ENCODE peak calls at places on chromosomes 16 and 17, in seven cellular contexts. O is IMR-90, L is mesenchymal stem cell, Y is H1, U is H9, H is mesendoderm, S is trophoblast cell. C is an unnamed sample.

GRCh38 chr16:68731569-68732067 is 5.5 kb upstream of the CDH1 start:
- DNase-seq in O (no peak), L (no peak), Y (no peak), U (no peak), H (no peak), S (no peak), C (no peak)

GRCh38 chr17:40349477-40350409 is 14.8 kb downstream of the GJD3 start:
- DNase-seq in O (peak; percentile 38), L (no peak), Y (no peak), U (no peak), H (no peak), S (peak; percentile 36), C (no peak)

GRCh38 chr17:42743595-42744282 is 1.1 kb downstream of the EZH1 start:
- DNase-seq in O (no peak), L (no peak), Y (no peak), U (no peak), H (peak; percentile 55), S (no peak), C (no peak)

GRCh38 chr17:47368262-47368661 is 44.5 kb downstream of the EFCAB13 start:
- DNase-seq in O (no peak), L (no peak), Y (no peak), U (no peak), H (no peak), S (peak; percentile 43), C (no peak)

GRCh38 chr16:69240336-69240735 is 53.4 kb downstream of the SNTB2 start:
- DNase-seq in O (peak; percentile 73), L (peak; percentile 39), Y (no peak), U (no peak), H (no peak), S (no peak), C (no peak)

GRCh38 chr17:18285296-18285695 is 24.8 kb downstream of the MIEF2 start:
- DNase-seq in O (no peak), L (no peak), Y (no peak), U (no peak), H (no peak), S (no peak), C (no peak)

GRCh38 chr17:258045-258734 is 76.7 kb upstream of the DOC2B start:
- DNase-seq in O (no peak), L (no peak), Y (peak; percentile 32), U (no peak), H (no peak), S (no peak), C (no peak)

GRCh38 chr17:50682441-50682840 is 25.3 kb downstream of the ANKRD40 start:
- DNase-seq in O (no peak), L (no peak), Y (no peak), U (no peak), H (no peak), S (no peak), C (no peak)

GRCh38 chr17:45388604-45389325 is 43.9 kb downstream of the ARHGAP27 start:
- DNase-seq in O (peak; percentile 62), L (no peak), Y (no peak), U (no peak), H (no peak), S (no peak), C (no peak)

GRCh38 chr17:19703106-19703775 is 13.1 kb downstream of the SLC47A2 start:
- DNase-seq in O (no peak), L (no peak), Y (no peak), U (peak; percentile 39), H (no peak), S (no peak), C (no peak)

GRCh38 chr17:3888343-3889171 is 4.3 kb downstream of the CAMKK1 start:
- DNase-seq in O (peak; percentile 94), L (peak; percentile 93), Y (peak; percentile 70), U (peak; percentile 92), H (peak; percentile 81), S (no peak), C (no peak)

GRCh38 chr16:1971678-1972489 is at the start of gene TBL3:
- DNase-seq in O (peak; percentile 92), L (peak; percentile 94), Y (peak; percentile 99), U (peak; percentile 94), H (peak; percentile 97), S (peak; percentile 92), C (peak; percentile 95)

GRCh38 chr16:28623172-28623711 is 13.4 kb upstream of the SULT1A1 start:
- DNase-seq in O (no peak), L (no peak), Y (no peak), U (peak; percentile 39), H (no peak), S (no peak), C (no peak)

GRCh38 chr17:5364696-5365095 is 54.8 kb downstream of the NUP88 start:
- DNase-seq in O (no peak), L (no peak), Y (no peak), U (no peak), H (no peak), S (no peak), C (no peak)

GRCh38 chr16:5459863-5460262 is 362.3 kb upstream of the EEF2KMT start:
- DNase-seq in O (no peak), L (no peak), Y (no peak), U (no peak), H (no peak), S (no peak), C (no peak)

GRCh38 chr17:81393684-81394376 is 1.4 kb upstream of the BAHCC1 start:
- DNase-seq in O (peak; percentile 99), L (peak; percentile 100), Y (peak; percentile 98), U (peak; percentile 100), H (peak; percentile 100), S (peak; percentile 99), C (peak; percentile 100)

DNA sequence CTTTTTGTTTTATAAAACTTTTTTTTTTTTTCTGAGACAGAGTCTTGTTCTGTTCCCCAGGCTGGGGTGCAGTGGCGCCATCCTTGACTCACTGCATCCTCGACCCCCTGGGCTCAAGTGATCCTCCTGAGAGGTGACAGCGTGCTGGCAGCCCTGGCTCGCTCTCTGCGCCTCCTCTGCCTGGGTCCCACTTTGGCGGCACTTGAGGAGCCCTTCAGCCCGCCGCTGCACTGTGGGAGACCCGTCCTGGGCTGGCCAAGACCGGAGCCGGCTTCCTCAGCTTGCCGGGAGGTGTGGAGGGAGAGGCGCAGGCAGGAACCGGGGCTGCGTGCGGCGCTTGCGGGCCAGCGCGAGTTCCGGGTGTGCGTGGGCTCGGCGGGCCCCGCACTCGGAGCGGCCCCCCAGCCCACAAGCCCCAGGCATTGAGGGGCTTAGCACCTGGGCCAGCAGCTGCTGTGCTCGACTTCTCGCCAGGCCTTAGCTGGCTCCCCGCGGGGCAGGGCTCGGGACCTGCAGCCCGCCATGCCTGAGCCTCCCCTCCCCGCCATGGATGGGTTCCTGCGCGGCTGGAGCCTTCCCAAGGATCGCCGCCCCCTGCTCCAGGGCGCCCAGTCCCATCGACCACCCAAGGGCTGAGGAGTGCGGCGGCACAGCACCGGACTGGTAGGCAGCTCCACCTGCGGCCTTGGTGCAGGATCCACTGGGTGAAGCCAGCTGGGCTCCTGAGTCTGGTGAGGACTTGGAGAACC is 49.6 kb upstream of the HELZ start:
- DNase-seq in O (no peak), L (no peak), Y (no peak), U (peak; percentile 54), H (no peak), S (no peak), C (no peak)
- H2BK120ac ChIP-seq in O (no peak overlapping the region), L (no peak overlapping the region), Y (no peak overlapping the region), U (no peak overlapping the region), H (no peak overlapping the region), S (no peak overlapping the region), C (no peak overlapping the region)

GRCh38 chr16:57536306-57537193 is at the start of gene CCDC102A:
- DNase-seq in O (no peak), L (no peak), Y (peak; percentile 77), U (peak; percentile 57), H (peak; percentile 46), S (no peak), C (no peak)
- H2BK120ac ChIP-seq in O (peak within 1 kb of the TSS; percentile 85), L (peak within 1 kb of the TSS; percentile 87), Y (peak within 1 kb of the TSS; percentile 86), U (no peak within 1 kb of the TSS), H (peak within 1 kb of the TSS; percentile 50), S (peak within 1 kb of the TSS; percentile 94), C (peak within 1 kb of the TSS; percentile 79)

DNA sequence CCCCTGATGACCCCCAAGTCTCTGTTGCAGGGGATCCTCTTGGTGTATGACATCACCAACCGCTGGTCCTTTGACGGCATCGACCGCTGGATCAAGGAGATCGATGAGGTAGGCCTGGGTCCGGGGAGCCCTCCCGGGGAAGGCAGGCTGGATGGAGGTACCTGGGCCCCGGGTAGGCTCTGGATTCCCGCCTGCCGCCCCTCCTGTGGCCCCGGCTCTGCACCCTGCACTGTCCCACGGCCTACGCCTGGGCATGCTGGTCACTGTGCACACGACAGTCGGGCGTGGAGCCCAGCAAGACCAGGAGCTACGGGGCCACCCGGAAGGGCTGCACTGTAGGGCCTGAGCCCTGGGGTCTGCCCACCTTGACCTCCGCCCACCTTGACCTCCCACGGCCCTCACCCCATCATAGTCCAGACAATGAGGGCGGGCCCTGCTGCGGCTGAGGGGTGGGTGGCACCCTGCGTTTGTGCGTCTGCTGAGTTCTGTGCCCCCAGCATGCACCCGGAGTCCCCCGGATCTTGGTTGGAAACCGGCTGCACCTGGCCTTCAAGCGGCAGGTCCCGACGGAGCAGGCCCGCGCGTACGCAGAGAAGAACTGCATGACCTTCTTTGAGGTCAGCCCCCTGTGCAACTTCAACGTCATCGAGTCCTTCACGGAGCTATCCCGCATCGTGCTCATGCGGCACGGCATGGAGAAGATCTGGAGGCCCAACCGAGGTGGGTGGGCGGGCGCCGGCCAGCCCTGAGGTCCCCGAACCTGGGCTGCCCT is 5.2 kb upstream of the WFIKKN1 start:
- DNase-seq in O (no peak), L (no peak), Y (no peak), U (no peak), H (no peak), S (no peak), C (no peak)
- H2BK120ac ChIP-seq in O (no peak overlapping the region), L (no peak overlapping the region), Y (no peak overlapping the region), U (no peak overlapping the region), H (no peak overlapping the region), S (no peak overlapping the region), C (no peak overlapping the region)

DNA sequence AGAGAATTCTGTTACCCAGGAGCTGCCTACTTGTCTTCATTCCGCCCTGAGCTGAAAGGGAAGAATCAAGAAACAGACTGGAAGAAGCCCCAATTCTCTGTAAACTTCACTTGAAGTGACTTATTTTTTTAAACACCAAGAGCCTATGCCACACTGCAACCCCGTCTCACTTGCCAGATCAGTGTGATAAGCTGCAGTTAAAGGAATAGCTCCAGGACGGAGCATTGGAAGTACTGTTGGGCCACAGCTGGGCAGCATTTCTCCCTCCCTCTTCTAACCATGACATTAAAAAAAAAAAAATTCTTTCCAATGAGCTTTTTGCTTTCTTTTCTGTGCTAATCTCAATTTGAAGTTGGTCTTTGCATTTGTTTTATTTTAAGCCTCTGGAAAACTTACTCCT is 149.7 kb upstream of the DYNLRB2 start:
- DNase-seq in O (no peak), L (no peak), Y (no peak), U (no peak), H (no peak), S (no peak), C (no peak)
- H2BK120ac ChIP-seq in O (no peak overlapping the region), L (no peak overlapping the region), Y (no peak overlapping the region), U (no peak overlapping the region), H (no peak overlapping the region), S (no peak overlapping the region), C (no peak overlapping the region)

GRCh38 chr16:88865310-88865709 is 1.1 kb downstream of the PABPN1L start:
- DNase-seq in O (no peak), L (no peak), Y (no peak), U (no peak), H (no peak), S (no peak), C (no peak)
- H2BK120ac ChIP-seq in O (no peak overlapping the region), L (no peak overlapping the region), Y (no peak overlapping the region), U (no peak overlapping the region), H (no peak overlapping the region), S (no peak overlapping the region), C (no peak overlapping the region)